ENCODE peak calls at places on chromosome 22, in eight cellular contexts. S, W, V, Z, T, P, Y and I are unnamed samples. For H3K4me1, the result is how much of the 10 kb centered on the place peaks cover.

GRCh38 chr22:36540867-36541642 is 12.1 kb upstream of the EIF3D start:
- DNase-seq in Y (peak), P (no peak), S (no peak), Z (no peak), T (no peak), V (no peak), W (no peak), I (no peak)

GRCh38 chr22:28141614-28142013 is 222.6 kb upstream of the PITPNB start:
- DNase-seq in Y (peak), S (no peak), P (no peak), W (no peak), Z (no peak), T (no peak), V (no peak), I (no peak)

GRCh38 chr22:44920183-44920582 is 89.6 kb downstream of the PHF21B start:
- DNase-seq in V (no peak), S (no peak), T (no peak), Y (no peak), P (no peak), Z (peak), W (no peak), I (peak)

GRCh38 chr22:46443850-46444389 is 93.5 kb downstream of the CELSR1 start:
- DNase-seq in W (no peak), P (no peak), S (no peak), V (no peak), Y (no peak), T (no peak), Z (no peak), I (no peak)

GRCh38 chr22:26536056-26536761 is 23.9 kb upstream of the TFIP11 start:
- DNase-seq in T (no peak), Y (peak), W (no peak), P (no peak), Z (no peak), V (no peak), S (no peak), I (no peak)

GRCh38 chr22:36221799-36222751 is 17.3 kb downstream of the APOL2 start:
- DNase-seq in S (peak), T (no peak), Y (peak), Z (no peak), P (peak), V (no peak), W (no peak), I (no peak)

GRCh38 chr22:46043816-46044717 is 67.1 kb upstream of the WNT7B start:
- DNase-seq in S (peak), Y (peak), W (no peak), Z (peak), V (no peak), T (peak), P (peak), I (peak)

GRCh38 chr22:21970037-21970799 is 12.4 kb downstream of the TOP3B start:
- DNase-seq in Y (no peak), P (no peak), S (no peak), V (no peak), Z (no peak), W (no peak), T (no peak), I (no peak)

GRCh38 chr22:45462034-45462655 is 40.5 kb upstream of the FBLN1 start:
- DNase-seq in T (no peak), Z (no peak), S (no peak), P (peak), V (no peak), W (no peak), Y (no peak), I (no peak)

GRCh38 chr22:44378380-44378779 is 65.6 kb upstream of the SHISAL1 start:
- DNase-seq in Z (no peak), W (no peak), T (no peak), V (no peak), P (no peak), Y (no peak), S (no peak), I (peak)

GRCh38 chr22:31872209-31872608 is 72.1 kb upstream of the YWHAH start:
- DNase-seq in S (peak), V (no peak), W (no peak), Z (no peak), P (no peak), T (no peak), Y (no peak), I (no peak)

GRCh38 chr22:32699686-32700085 is 101.8 kb upstream of the TIMP3 start:
- DNase-seq in Y (no peak), W (no peak), V (no peak), T (no peak), P (no peak), S (no peak), Z (no peak), I (no peak)

GRCh38 chr22:44336962-44337657 is 24.4 kb upstream of the SHISAL1 start:
- DNase-seq in Y (no peak), T (no peak), S (no peak), V (no peak), Z (no peak), W (no peak), P (no peak), I (no peak)

GRCh38 chr22:27218012-27218483 is 560.7 kb downstream of the MIAT start:
- DNase-seq in S (no peak), V (no peak), T (no peak), Z (no peak), P (no peak), Y (no peak), W (no peak), I (no peak)

GRCh38 chr22:43424865-43425630 is 13.2 kb downstream of the MPPED1 start:
- DNase-seq in Z (no peak), Y (no peak), P (no peak), W (no peak), S (no peak), T (no peak), V (no peak), I (no peak)

GRCh38 chr22:35440129-35440528 is 40.2 kb downstream of the MCM5 start:
- DNase-seq in T (no peak), S (no peak), P (no peak), W (no peak), Y (no peak), Z (no peak), V (peak), I (no peak)

GRCh38 chr22:42432020-42432596 is at the start of gene NFAM1:
- DNase-seq in W (no peak), T (no peak), V (peak), S (no peak), P (peak), Z (peak), Y (no peak), I (peak)

GRCh38 chr22:48145738-48146137 is 1383.3 kb downstream of the TBC1D22A start:
- DNase-seq in Z (no peak), S (no peak), P (no peak), Y (no peak), W (no peak), T (no peak), V (no peak), I (no peak)
- H3K4me1 ChIP-seq in Z (under half), S (under half), P (under half), Y (under half), W (under half), T (under half), V (under half), I (under half)

DNA sequence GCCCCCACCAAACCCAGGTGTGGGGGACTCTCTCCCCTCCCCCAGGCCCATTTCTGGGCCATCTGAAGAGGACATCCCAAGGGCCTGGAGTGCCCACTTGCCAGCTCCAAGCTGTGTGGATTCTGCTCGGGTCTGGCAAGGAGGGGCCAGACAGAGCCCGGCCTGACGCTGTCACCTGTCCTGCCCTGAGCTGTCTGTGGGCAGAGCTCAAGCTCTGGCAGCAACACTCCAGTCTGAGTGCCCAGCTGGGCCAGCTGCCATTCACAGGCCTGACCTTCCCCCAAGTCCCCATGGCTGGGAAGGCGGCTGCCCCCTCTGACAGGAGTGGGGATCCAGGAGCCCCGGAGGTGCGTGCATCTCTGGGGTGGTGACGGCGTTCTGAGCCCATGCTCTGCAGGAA is 6.2 kb upstream of the PIM3 start:
- DNase-seq in Z (peak), Y (no peak), W (no peak), S (no peak), T (no peak), P (no peak), V (peak), I (no peak)
- H3K4me1 ChIP-seq in Z (under half), Y (under half), W (half or more), S (under half), T (under half), P (under half), V (under half), I (under half)

GRCh38 chr22:19432092-19432844 is at the start of gene MRPL40:
- DNase-seq in Z (peak), S (peak), P (peak), V (peak), Y (peak), W (peak), T (peak), I (peak)
- H3K4me1 ChIP-seq in Z (under half), S (under half), P (under half), V (under half), Y (under half), W (under half), T (under half), I (under half)

DNA sequence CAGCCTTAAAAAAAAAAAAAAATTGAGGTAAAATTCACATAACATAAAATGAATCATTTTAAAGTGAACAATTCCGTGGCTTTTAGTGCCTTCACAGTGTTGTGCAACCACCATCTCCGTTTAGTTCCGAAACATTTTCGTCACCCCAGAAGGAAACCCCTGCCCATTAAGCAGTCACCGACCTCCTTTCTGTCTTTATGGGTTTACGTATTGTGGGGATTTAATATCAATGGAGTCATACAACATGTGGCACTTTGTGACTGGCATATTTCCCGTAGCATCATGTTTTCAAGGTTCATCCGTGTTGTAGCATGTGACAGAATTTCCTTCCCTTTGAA is 65.5 kb downstream of the BCR start:
- DNase-seq in W (no peak), V (no peak), T (no peak), Y (no peak), Z (no peak), S (no peak), P (no peak), I (no peak)
- H3K4me1 ChIP-seq in W (half or more), V (under half), T (under half), Y (under half), Z (under half), S (under half), P (under half), I (under half)